ENCODE peak calls at places on chromosomes 3 and 15, in four cellular contexts. One of them, this sample, is unnamed. For H3K4me1 and H4K20me1, the result is how much of the 10 kb centered on the place peaks cover.

GRCh38 chr3:89957461-89957860 is 850.0 kb downstream of the EPHA3 start:
- DNase-seq in neural progenitor cell: no peak
- DNase-seq in GM23248: no peak
- DNase-seq in PC-3: no peak
- DNase-seq in this sample: no peak

GRCh38 chr15:28861031-28861534 is 12.6 kb upstream of the GOLGA6L7 start:
- DNase-seq in neural progenitor cell: no peak
- DNase-seq in GM23248: no peak
- DNase-seq in PC-3: no peak
- DNase-seq in this sample: no peak

GRCh38 chr3:2826453-2826852 is 283.7 kb downstream of the IL5RA start:
- DNase-seq in neural progenitor cell: no peak
- DNase-seq in GM23248: no peak
- DNase-seq in PC-3: no peak
- DNase-seq in this sample: no peak

GRCh38 chr3:22660076-22660475 is 543.1 kb upstream of the UBE2E2 start:
- DNase-seq in neural progenitor cell: peak
- DNase-seq in GM23248: no peak
- DNase-seq in PC-3: no peak
- DNase-seq in this sample: no peak

GRCh38 chr3:69095636-69096035 is 10.9 kb downstream of the ARL6IP5 start:
- DNase-seq in neural progenitor cell: no peak
- DNase-seq in GM23248: no peak
- DNase-seq in PC-3: no peak
- DNase-seq in this sample: no peak

GRCh38 chr15:65337436-65338070 is 33.1 kb downstream of the RNU5B-1 start:
- DNase-seq in neural progenitor cell: no peak
- DNase-seq in GM23248: no peak
- DNase-seq in PC-3: no peak
- DNase-seq in this sample: no peak

GRCh38 chr15:48965972-48966371 is 2.3 kb upstream of the SHC4 start:
- DNase-seq in neural progenitor cell: no peak
- DNase-seq in GM23248: peak
- DNase-seq in PC-3: peak
- DNase-seq in this sample: peak

GRCh38 chr3:105334138-105334882 is 32.4 kb upstream of the ALCAM start:
- DNase-seq in neural progenitor cell: no peak
- DNase-seq in GM23248: peak
- DNase-seq in PC-3: peak
- DNase-seq in this sample: no peak

GRCh38 chr15:78212546-78213424 is 21.6 kb downstream of the ACSBG1 start:
- DNase-seq in neural progenitor cell: no peak
- DNase-seq in GM23248: peak
- DNase-seq in PC-3: peak
- DNase-seq in this sample: peak

GRCh38 chr3:97009427-97010019 is 195.1 kb downstream of the EPHA6 start:
- DNase-seq in neural progenitor cell: peak
- DNase-seq in GM23248: no peak
- DNase-seq in PC-3: no peak
- DNase-seq in this sample: peak

GRCh38 chr15:92906563-92907081 is 6.5 kb downstream of the CHD2 start:
- DNase-seq in neural progenitor cell: no peak
- DNase-seq in GM23248: peak
- DNase-seq in PC-3: peak
- DNase-seq in this sample: peak

GRCh38 chr15:92903588-92903955 is 3.4 kb downstream of the CHD2 start:
- DNase-seq in neural progenitor cell: no peak
- DNase-seq in GM23248: no peak
- DNase-seq in PC-3: no peak
- DNase-seq in this sample: no peak

GRCh38 chr15:92906038-92906437 is 5.9 kb downstream of the CHD2 start:
- DNase-seq in neural progenitor cell: no peak
- DNase-seq in GM23248: no peak
- DNase-seq in PC-3: no peak
- DNase-seq in this sample: no peak

GRCh38 chr15:92903956-92904831 is 4.1 kb downstream of the CHD2 start:
- DNase-seq in neural progenitor cell: peak
- DNase-seq in GM23248: peak
- DNase-seq in PC-3: peak
- DNase-seq in this sample: peak

GRCh38 chr15:92904832-92905640 is 4.9 kb downstream of the CHD2 start:
- DNase-seq in neural progenitor cell: no peak
- DNase-seq in GM23248: no peak
- DNase-seq in PC-3: no peak
- DNase-seq in this sample: no peak
- H3K4me1 ChIP-seq in neural progenitor cell: under half
- H3K4me1 ChIP-seq in GM23248: half or more
- H3K4me1 ChIP-seq in PC-3: half or more
- H3K4me1 ChIP-seq in this sample: half or more

GRCh38 chr15:68229386-68230156 is at the start of gene CLN6:
- DNase-seq in neural progenitor cell: peak
- DNase-seq in GM23248: peak
- DNase-seq in PC-3: peak
- DNase-seq in this sample: peak

GRCh38 chr15:68227806-68228142 is 1.8 kb downstream of the CLN6 start:
- DNase-seq in neural progenitor cell: no peak
- DNase-seq in GM23248: no peak
- DNase-seq in PC-3: no peak
- DNase-seq in this sample: no peak

GRCh38 chr15:68228971-68229385 is 550 bp downstream of the CLN6 start:
- DNase-seq in neural progenitor cell: no peak
- DNase-seq in GM23248: peak
- DNase-seq in PC-3: no peak
- DNase-seq in this sample: peak

GRCh38 chr15:68230157-68231100 is 901 bp upstream of the CLN6 start:
- DNase-seq in neural progenitor cell: no peak
- DNase-seq in GM23248: peak
- DNase-seq in PC-3: peak
- DNase-seq in this sample: no peak

GRCh38 chr15:68228143-68228970 is 1.2 kb downstream of the CLN6 start:
- DNase-seq in neural progenitor cell: no peak
- DNase-seq in GM23248: no peak
- DNase-seq in PC-3: peak
- DNase-seq in this sample: no peak
- TF ChIP-seq EZH2phosphoT487 in neural progenitor cell: no peak
- TF ChIP-seq EZH2phosphoT487 in GM23248: no peak
- TF ChIP-seq EZH2phosphoT487 in PC-3: no peak
- TF ChIP-seq EZH2phosphoT487 in this sample: no peak

GRCh38 chr3:119964294-119964693 is 130.0 kb downstream of the GSK3B start:
- DNase-seq in neural progenitor cell: no peak
- DNase-seq in GM23248: no peak
- DNase-seq in PC-3: no peak
- DNase-seq in this sample: no peak
- H4K20me1 ChIP-seq in neural progenitor cell: under half
- H4K20me1 ChIP-seq in GM23248: under half
- H4K20me1 ChIP-seq in PC-3: under half
- H4K20me1 ChIP-seq in this sample: under half

GRCh38 chr3:30616347-30617027 is 10.1 kb downstream of the TGFBR2 start:
- DNase-seq in neural progenitor cell: no peak
- DNase-seq in GM23248: no peak
- DNase-seq in PC-3: no peak
- DNase-seq in this sample: no peak

GRCh38 chr3:30618508-30618907 is 12.1 kb downstream of the TGFBR2 start:
- DNase-seq in neural progenitor cell: no peak
- DNase-seq in GM23248: no peak
- DNase-seq in PC-3: no peak
- DNase-seq in this sample: no peak

GRCh38 chr3:30617653-30618052 is 11.3 kb downstream of the TGFBR2 start:
- DNase-seq in neural progenitor cell: no peak
- DNase-seq in GM23248: no peak
- DNase-seq in PC-3: no peak
- DNase-seq in this sample: no peak

GRCh38 chr3:30615615-30616346 is 9.4 kb downstream of the TGFBR2 start:
- DNase-seq in neural progenitor cell: no peak
- DNase-seq in GM23248: peak
- DNase-seq in PC-3: peak
- DNase-seq in this sample: no peak

DNA sequence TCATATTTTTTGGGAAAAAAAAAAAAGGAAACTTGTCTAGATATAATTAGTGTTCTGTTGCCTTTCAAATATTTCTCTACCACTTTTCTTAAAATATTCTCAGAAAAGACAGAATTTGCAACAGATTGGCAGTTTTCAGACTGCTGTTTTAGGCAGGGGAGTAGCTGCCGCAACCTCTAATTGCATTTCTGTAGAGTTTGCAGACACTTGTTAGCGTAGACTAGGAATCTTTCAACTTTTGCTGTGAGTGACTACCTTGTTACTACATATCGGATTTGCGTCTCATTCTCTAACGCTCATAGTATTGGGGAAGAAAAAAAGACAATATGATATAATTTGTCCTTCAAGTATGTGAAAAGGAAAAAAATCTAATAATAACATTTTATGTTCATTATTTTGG is 10.7 kb downstream of the TGFBR2 start:
- DNase-seq in neural progenitor cell: no peak
- DNase-seq in GM23248: no peak
- DNase-seq in PC-3: no peak
- DNase-seq in this sample: no peak
- H3K4me1 ChIP-seq in neural progenitor cell: under half
- H3K4me1 ChIP-seq in GM23248: half or more
- H3K4me1 ChIP-seq in PC-3: under half
- H3K4me1 ChIP-seq in this sample: under half

GRCh38 chr3:85481411-85482192 is 522.8 kb downstream of the CADM2 start:
- DNase-seq in neural progenitor cell: no peak
- DNase-seq in GM23248: no peak
- DNase-seq in PC-3: no peak
- DNase-seq in this sample: no peak
- TF ChIP-seq EZH2phosphoT487 in neural progenitor cell: no peak
- TF ChIP-seq EZH2phosphoT487 in GM23248: no peak
- TF ChIP-seq EZH2phosphoT487 in PC-3: no peak
- TF ChIP-seq EZH2phosphoT487 in this sample: no peak

GRCh38 chr15:100103828-100104227 is 237.9 kb downstream of the ADAMTS17 start:
- DNase-seq in neural progenitor cell: no peak
- DNase-seq in GM23248: no peak
- DNase-seq in PC-3: no peak
- DNase-seq in this sample: no peak
- H4K20me1 ChIP-seq in neural progenitor cell: under half
- H4K20me1 ChIP-seq in GM23248: under half
- H4K20me1 ChIP-seq in PC-3: under half
- H4K20me1 ChIP-seq in this sample: under half

DNA sequence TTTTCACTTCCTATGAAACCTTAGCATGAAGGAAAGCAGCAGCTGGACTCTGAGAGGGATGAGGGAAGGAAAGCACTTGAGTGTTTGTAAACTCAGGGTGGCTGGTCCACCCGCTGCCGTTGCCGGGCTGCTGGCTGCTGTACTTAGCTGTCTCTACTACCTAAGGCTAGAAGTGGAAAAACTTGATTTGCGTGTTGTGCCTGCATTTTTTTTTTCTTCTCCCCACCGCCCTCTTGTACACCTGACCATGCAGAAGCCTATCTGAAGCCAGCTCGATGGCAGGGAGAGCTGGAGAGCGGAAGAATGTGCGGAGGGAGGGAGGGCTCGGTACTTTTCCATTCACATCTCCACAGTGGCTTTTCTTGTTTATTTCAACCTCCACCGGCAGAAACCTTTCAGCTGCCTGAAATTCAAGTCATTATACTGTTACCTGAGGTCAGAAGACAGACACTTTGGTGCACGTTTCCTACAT is 4.8 kb upstream of the BCL6 start:
- DNase-seq in neural progenitor cell: peak
- DNase-seq in GM23248: no peak
- DNase-seq in PC-3: peak
- DNase-seq in this sample: peak
- H3K4me1 ChIP-seq in neural progenitor cell: under half
- H3K4me1 ChIP-seq in GM23248: under half
- H3K4me1 ChIP-seq in PC-3: under half
- H3K4me1 ChIP-seq in this sample: under half

DNA sequence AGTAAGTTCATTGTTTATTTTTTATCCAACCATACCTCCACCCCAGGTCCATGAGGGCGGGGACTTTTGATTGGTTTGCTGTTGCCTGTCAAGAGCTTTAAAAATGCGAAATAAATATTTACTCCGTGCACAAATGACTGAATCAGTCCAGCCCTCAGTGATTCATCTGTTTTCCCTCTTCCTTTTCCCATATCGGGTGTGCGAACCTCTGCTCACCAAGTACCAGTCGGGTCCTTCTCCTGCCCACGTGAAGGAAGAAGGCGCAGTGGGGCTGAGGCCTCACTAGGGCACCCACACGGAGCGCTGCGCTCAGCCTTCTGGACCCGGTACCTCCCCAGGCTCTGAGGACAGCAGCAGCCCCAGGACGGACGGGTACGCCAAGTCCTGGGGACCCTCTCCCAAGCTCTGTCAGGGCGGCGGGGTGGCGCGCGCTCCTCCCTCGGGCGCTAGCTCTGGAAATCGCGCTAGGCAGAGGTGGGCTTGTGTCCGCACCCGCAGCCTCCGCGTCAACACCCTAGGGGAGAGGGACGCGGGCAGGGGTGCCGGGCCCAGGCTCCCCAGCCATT is 70.5 kb upstream of the EPHB3 start:
- DNase-seq in neural progenitor cell: no peak
- DNase-seq in GM23248: peak
- DNase-seq in PC-3: peak
- DNase-seq in this sample: peak
- TF ChIP-seq EZH2phosphoT487 in neural progenitor cell: peak
- TF ChIP-seq EZH2phosphoT487 in GM23248: no peak
- TF ChIP-seq EZH2phosphoT487 in PC-3: no peak
- TF ChIP-seq EZH2phosphoT487 in this sample: no peak

GRCh38 chr3:48688032-48688736 is 2.5 kb upstream of the NCKIPSD start:
- DNase-seq in neural progenitor cell: no peak
- DNase-seq in GM23248: no peak
- DNase-seq in PC-3: no peak
- DNase-seq in this sample: no peak

GRCh38 chr3:48685603-48686511 is at the start of gene NCKIPSD:
- DNase-seq in neural progenitor cell: peak
- DNase-seq in GM23248: peak
- DNase-seq in PC-3: peak
- DNase-seq in this sample: peak

GRCh38 chr3:48686538-48687219 is 964 bp upstream of the NCKIPSD start:
- DNase-seq in neural progenitor cell: no peak
- DNase-seq in GM23248: no peak
- DNase-seq in PC-3: no peak
- DNase-seq in this sample: no peak

GRCh38 chr3:48688737-48689075 is 3.0 kb upstream of the NCKIPSD start:
- DNase-seq in neural progenitor cell: no peak
- DNase-seq in GM23248: no peak
- DNase-seq in PC-3: no peak
- DNase-seq in this sample: no peak

GRCh38 chr3:48687220-48687678 is 1.5 kb upstream of the NCKIPSD start:
- DNase-seq in neural progenitor cell: no peak
- DNase-seq in GM23248: no peak
- DNase-seq in PC-3: no peak
- DNase-seq in this sample: no peak
- H4K20me1 ChIP-seq in neural progenitor cell: half or more
- H4K20me1 ChIP-seq in GM23248: under half
- H4K20me1 ChIP-seq in PC-3: under half
- H4K20me1 ChIP-seq in this sample: half or more